ENCODE peak calls at places on chromosomes 2 and 18, in seven cellular contexts. One of them, this sample, is unnamed.

GRCh38 chr2:156800065-156800556 is 363.9 kb downstream of the GPD2 start:
- DNase-seq in HCT116: no peak
- DNase-seq in left lung: no peak
- DNase-seq in A549: no peak
- DNase-seq in IMR-90: no peak
- DNase-seq in breast epithelium: no peak
- DNase-seq in RWPE1: no peak
- DNase-seq in this sample: peak

GRCh38 chr2:79511320-79511951 is 1.4 kb upstream of the CTNNA2 start:
- DNase-seq in breast epithelium: no peak
- DNase-seq in RWPE1: peak
- DNase-seq in IMR-90: peak
- DNase-seq in left lung: no peak
- DNase-seq in HCT116: no peak
- DNase-seq in A549: no peak
- DNase-seq in this sample: peak

GRCh38 chr18:44914028-44914427 is 233.3 kb downstream of the SETBP1 start:
- DNase-seq in HCT116: no peak
- DNase-seq in breast epithelium: no peak
- DNase-seq in RWPE1: no peak
- DNase-seq in left lung: no peak
- DNase-seq in IMR-90: no peak
- DNase-seq in A549: no peak
- DNase-seq in this sample: no peak

GRCh38 chr18:43398601-43399000 is 121.3 kb upstream of the SYT4 start:
- DNase-seq in left lung: no peak
- DNase-seq in HCT116: no peak
- DNase-seq in A549: no peak
- DNase-seq in RWPE1: no peak
- DNase-seq in IMR-90: no peak
- DNase-seq in breast epithelium: no peak
- DNase-seq in this sample: no peak

GRCh38 chr2:68088950-68089349 is 26.1 kb upstream of the C1D start:
- DNase-seq in left lung: no peak
- DNase-seq in HCT116: no peak
- DNase-seq in breast epithelium: no peak
- DNase-seq in RWPE1: no peak
- DNase-seq in A549: no peak
- DNase-seq in IMR-90: peak
- DNase-seq in this sample: peak

GRCh38 chr2:72985891-72986683 is 68.8 kb downstream of the EMX1 start:
- DNase-seq in A549: no peak
- DNase-seq in IMR-90: no peak
- DNase-seq in RWPE1: no peak
- DNase-seq in HCT116: no peak
- DNase-seq in left lung: no peak
- DNase-seq in breast epithelium: no peak
- DNase-seq in this sample: no peak

GRCh38 chr2:43838560-43839267 is at the start of the genes ABCG5 and ABCG8:
- DNase-seq in HCT116: no peak
- DNase-seq in A549: no peak
- DNase-seq in IMR-90: no peak
- DNase-seq in breast epithelium: no peak
- DNase-seq in RWPE1: no peak
- DNase-seq in left lung: no peak
- DNase-seq in this sample: no peak

GRCh38 chr2:202023198-202023903 is 10.3 kb upstream of the FZD7 start:
- DNase-seq in HCT116: no peak
- DNase-seq in breast epithelium: no peak
- DNase-seq in left lung: peak
- DNase-seq in A549: no peak
- DNase-seq in RWPE1: no peak
- DNase-seq in IMR-90: no peak
- DNase-seq in this sample: no peak

GRCh38 chr2:25279091-25279651 is 62.6 kb downstream of the DNMT3A start:
- DNase-seq in left lung: peak
- DNase-seq in HCT116: no peak
- DNase-seq in A549: no peak
- DNase-seq in RWPE1: peak
- DNase-seq in breast epithelium: no peak
- DNase-seq in IMR-90: no peak
- DNase-seq in this sample: peak

GRCh38 chr2:140654565-140654964 is 1476.3 kb downstream of the LRP1B start:
- DNase-seq in breast epithelium: no peak
- DNase-seq in HCT116: no peak
- DNase-seq in RWPE1: no peak
- DNase-seq in IMR-90: peak
- DNase-seq in left lung: no peak
- DNase-seq in A549: no peak
- DNase-seq in this sample: peak

GRCh38 chr2:191929288-191929687 is 82.4 kb upstream of the CAVIN2 start:
- DNase-seq in HCT116: no peak
- DNase-seq in A549: no peak
- DNase-seq in left lung: no peak
- DNase-seq in breast epithelium: no peak
- DNase-seq in IMR-90: no peak
- DNase-seq in RWPE1: no peak
- DNase-seq in this sample: no peak

GRCh38 chr18:28114472-28114871 is 62.5 kb downstream of the CDH2 start:
- DNase-seq in RWPE1: peak
- DNase-seq in A549: no peak
- DNase-seq in IMR-90: peak
- DNase-seq in left lung: no peak
- DNase-seq in HCT116: no peak
- DNase-seq in breast epithelium: no peak
- DNase-seq in this sample: peak

GRCh38 chr18:32093106-32093511 is 1.4 kb downstream of the RNF138 start:
- DNase-seq in left lung: peak
- DNase-seq in RWPE1: peak
- DNase-seq in A549: peak
- DNase-seq in breast epithelium: no peak
- DNase-seq in HCT116: no peak
- DNase-seq in IMR-90: peak
- DNase-seq in this sample: peak

GRCh38 chr2:23069935-23070334 is 315.0 kb upstream of the KLHL29 start:
- DNase-seq in IMR-90: no peak
- DNase-seq in breast epithelium: no peak
- DNase-seq in RWPE1: no peak
- DNase-seq in A549: no peak
- DNase-seq in HCT116: no peak
- DNase-seq in left lung: no peak
- DNase-seq in this sample: no peak

GRCh38 chr2:46854260-46854659 is 61.3 kb downstream of the MCFD2 start:
- DNase-seq in IMR-90: no peak
- DNase-seq in breast epithelium: no peak
- DNase-seq in A549: no peak
- DNase-seq in HCT116: no peak
- DNase-seq in RWPE1: no peak
- DNase-seq in left lung: no peak
- DNase-seq in this sample: no peak
- H3K27ac ChIP-seq in IMR-90: peak
- H3K27ac ChIP-seq in breast epithelium: peak
- H3K27ac ChIP-seq in A549: peak
- H3K27ac ChIP-seq in HCT116: peak
- H3K27ac ChIP-seq in RWPE1: peak
- H3K27ac ChIP-seq in left lung: peak
- H3K27ac ChIP-seq in this sample: peak

DNA sequence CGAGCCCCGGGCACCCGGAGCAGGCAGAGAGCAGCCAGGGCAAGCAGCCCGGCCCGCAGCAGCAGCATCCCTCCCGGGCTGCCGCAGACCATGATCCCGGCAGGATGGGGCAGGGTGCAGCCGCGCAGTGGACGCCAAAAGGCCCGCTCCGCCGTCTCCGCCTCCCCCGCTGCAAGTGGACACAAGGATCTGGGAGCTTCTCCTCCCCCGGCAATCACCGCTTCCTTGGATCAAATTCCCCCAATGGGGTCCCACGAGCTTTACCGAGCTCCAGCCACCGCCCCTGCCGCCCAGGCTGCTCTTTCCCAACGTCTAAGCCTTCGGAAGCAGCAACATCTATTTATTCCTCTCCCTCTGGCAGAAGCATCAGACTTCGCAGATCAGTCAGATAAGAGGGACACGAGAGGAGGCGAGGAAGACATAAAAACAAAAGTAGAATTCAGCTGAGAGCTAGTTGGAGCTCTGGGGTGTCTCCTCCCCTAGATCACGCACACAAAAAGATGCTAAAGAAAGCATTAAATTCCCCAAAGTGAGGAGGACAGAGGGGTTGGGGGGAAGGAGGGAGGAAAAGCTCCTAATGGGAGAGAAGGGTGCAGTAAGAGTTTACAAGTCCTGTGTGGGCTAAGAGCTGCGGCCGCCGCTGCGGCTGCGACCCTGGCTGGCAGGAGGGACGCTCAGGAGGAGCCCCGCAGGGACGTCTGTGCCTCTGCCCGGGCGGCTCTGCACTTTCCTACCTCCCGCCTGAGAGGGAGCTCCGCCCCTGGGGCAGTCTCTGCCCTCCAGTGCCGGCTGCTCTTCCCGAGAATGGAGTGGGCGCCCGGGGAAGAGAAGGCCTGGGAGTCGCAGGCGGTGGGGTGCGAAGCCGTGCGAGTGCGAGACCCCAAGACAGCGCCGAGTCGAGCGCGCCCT is at the start of gene FRZB:
- DNase-seq in left lung: peak
- DNase-seq in HCT116: no peak
- DNase-seq in A549: peak
- DNase-seq in RWPE1: peak
- DNase-seq in IMR-90: peak
- DNase-seq in breast epithelium: peak
- DNase-seq in this sample: peak
- TF ChIP-seq CTCF in left lung: no peak
- TF ChIP-seq CTCF in HCT116: no peak
- TF ChIP-seq CTCF in A549: no peak
- TF ChIP-seq CTCF in RWPE1: no peak
- TF ChIP-seq CTCF in IMR-90: no peak
- TF ChIP-seq CTCF in breast epithelium: no peak
- TF ChIP-seq CTCF in this sample: no peak

GRCh38 chr2:234496442-234496834 is 443 bp downstream of the ARL4C start:
- DNase-seq in RWPE1: peak
- DNase-seq in HCT116: no peak
- DNase-seq in left lung: no peak
- DNase-seq in breast epithelium: no peak
- DNase-seq in IMR-90: no peak
- DNase-seq in A549: no peak
- DNase-seq in this sample: peak
- H3K27ac ChIP-seq in RWPE1: peak
- H3K27ac ChIP-seq in HCT116: peak
- H3K27ac ChIP-seq in left lung: peak
- H3K27ac ChIP-seq in breast epithelium: peak
- H3K27ac ChIP-seq in IMR-90: peak
- H3K27ac ChIP-seq in A549: peak
- H3K27ac ChIP-seq in this sample: peak

GRCh38 chr2:74457549-74458131 is 598 bp upstream of the WBP1 start:
- DNase-seq in HCT116: no peak
- DNase-seq in left lung: peak
- DNase-seq in breast epithelium: peak
- DNase-seq in RWPE1: peak
- DNase-seq in A549: peak
- DNase-seq in IMR-90: no peak
- DNase-seq in this sample: no peak

GRCh38 chr2:74458957-74459290 is 686 bp downstream of the WBP1 start:
- DNase-seq in A549: no peak
- DNase-seq in HCT116: no peak
- DNase-seq in left lung: no peak
- DNase-seq in RWPE1: no peak
- DNase-seq in IMR-90: no peak
- DNase-seq in breast epithelium: no peak
- DNase-seq in this sample: peak

GRCh38 chr2:74458132-74458956 is at the start of gene WBP1:
- DNase-seq in RWPE1: peak
- DNase-seq in left lung: peak
- DNase-seq in breast epithelium: peak
- DNase-seq in IMR-90: peak
- DNase-seq in A549: peak
- DNase-seq in HCT116: peak
- DNase-seq in this sample: peak

GRCh38 chr2:74454654-74455511 is at the start of gene INO80B:
- DNase-seq in breast epithelium: peak
- DNase-seq in IMR-90: peak
- DNase-seq in left lung: peak
- DNase-seq in RWPE1: peak
- DNase-seq in A549: peak
- DNase-seq in HCT116: peak
- DNase-seq in this sample: peak

DNA sequence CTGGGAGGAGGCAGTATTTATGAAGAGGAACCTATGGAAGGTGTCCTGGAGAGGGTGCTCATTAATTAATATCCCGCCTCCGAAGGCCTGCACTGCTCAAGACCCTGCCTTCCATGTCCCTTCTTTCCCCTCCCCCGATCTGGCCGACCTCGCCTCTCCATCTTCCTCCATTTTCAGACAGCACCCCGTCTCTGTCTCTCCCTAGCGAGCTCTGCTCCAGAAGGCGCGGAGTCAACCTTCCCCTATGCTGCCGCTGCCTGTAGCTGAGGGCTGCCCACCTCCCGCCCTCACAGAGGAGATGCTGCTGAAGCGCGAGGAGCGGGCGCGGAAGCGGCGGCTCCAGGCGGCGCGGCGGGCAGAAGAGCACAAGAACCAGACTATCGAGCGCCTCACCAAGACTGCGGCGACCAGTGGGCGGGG is 1.1 kb upstream of the WBP1 start:
- DNase-seq in IMR-90: peak
- DNase-seq in A549: no peak
- DNase-seq in HCT116: no peak
- DNase-seq in RWPE1: no peak
- DNase-seq in left lung: no peak
- DNase-seq in breast epithelium: no peak
- DNase-seq in this sample: peak
- TF ChIP-seq CTCF in IMR-90: no peak
- TF ChIP-seq CTCF in A549: no peak
- TF ChIP-seq CTCF in HCT116: no peak
- TF ChIP-seq CTCF in RWPE1: no peak
- TF ChIP-seq CTCF in left lung: no peak
- TF ChIP-seq CTCF in breast epithelium: no peak
- TF ChIP-seq CTCF in this sample: no peak

GRCh38 chr2:149020432-149020851 is 18.1 kb upstream of the LYPD6B start:
- DNase-seq in HCT116: no peak
- DNase-seq in breast epithelium: peak
- DNase-seq in IMR-90: no peak
- DNase-seq in RWPE1: no peak
- DNase-seq in A549: no peak
- DNase-seq in left lung: no peak
- DNase-seq in this sample: no peak
- H3K27ac ChIP-seq in HCT116: no peak
- H3K27ac ChIP-seq in breast epithelium: peak
- H3K27ac ChIP-seq in IMR-90: no peak
- H3K27ac ChIP-seq in RWPE1: no peak
- H3K27ac ChIP-seq in A549: no peak
- H3K27ac ChIP-seq in left lung: no peak
- H3K27ac ChIP-seq in this sample: no peak

DNA sequence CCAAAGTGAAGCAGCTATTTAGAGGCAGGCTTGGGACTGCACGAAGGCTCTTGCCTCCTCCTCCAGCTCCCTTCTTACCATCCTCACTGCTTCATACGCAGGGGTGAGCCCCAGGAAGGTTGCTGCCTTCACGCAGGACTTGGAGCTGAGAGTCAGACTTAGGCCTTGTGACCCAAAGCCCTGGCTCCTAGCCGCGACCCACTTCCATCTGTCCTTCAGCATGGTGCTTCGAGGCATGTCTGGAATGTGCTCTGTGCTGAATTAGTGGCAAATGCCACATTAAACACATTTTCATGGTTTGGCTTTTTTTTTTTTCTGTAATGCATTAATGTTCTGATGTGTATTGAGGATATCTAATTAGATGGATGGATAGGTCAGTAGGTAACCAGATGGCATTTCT is 37.5 kb downstream of the ITGB1BP1 start:
- DNase-seq in A549: no peak
- DNase-seq in HCT116: no peak
- DNase-seq in breast epithelium: no peak
- DNase-seq in RWPE1: no peak
- DNase-seq in IMR-90: no peak
- DNase-seq in left lung: no peak
- DNase-seq in this sample: no peak
- TF ChIP-seq CTCF in A549: no peak
- TF ChIP-seq CTCF in HCT116: no peak
- TF ChIP-seq CTCF in breast epithelium: no peak
- TF ChIP-seq CTCF in RWPE1: no peak
- TF ChIP-seq CTCF in IMR-90: no peak
- TF ChIP-seq CTCF in left lung: no peak
- TF ChIP-seq CTCF in this sample: no peak